ENCODE peak calls at places on chromosomes 5 and 9, in eight cellular contexts. C is Peyer's patch, X is transverse colon, N is body of pancreas, J is A549, D is adrenal gland, H is breast epithelium, V is uterus. O is an unnamed sample.

GRCh38 chr5:107395632-107396350 is 274.9 kb downstream of the EFNA5 start:
- DNase-seq in C (no peak), X (no peak), N (no peak), J (no peak), D (no peak), H (no peak), V (no peak), O (no peak)

GRCh38 chr5:7857918-7858632 is 7.1 kb upstream of the CFAP90 start:
- DNase-seq in C (no peak), X (no peak), N (no peak), J (no peak), D (no peak), H (no peak), V (no peak), O (no peak)

GRCh38 chr5:149317281-149318048 is 27.8 kb upstream of the GRPEL2 start:
- DNase-seq in C (peak), X (peak), N (no peak), J (peak), D (peak), H (no peak), V (no peak), O (peak)

GRCh38 chr9:130710822-130711352 is 17.3 kb downstream of the EXOSC2 start:
- DNase-seq in C (peak), X (no peak), N (no peak), J (no peak), D (no peak), H (no peak), V (no peak), O (no peak)

GRCh38 chr9:124217839-124218437 is 39.8 kb upstream of the NEK6 start:
- DNase-seq in C (peak), X (no peak), N (no peak), J (no peak), D (no peak), H (peak), V (no peak), O (no peak)

GRCh38 chr5:82422751-82423181 is 144.6 kb upstream of the RPS23 start:
- DNase-seq in C (peak), X (peak), N (peak), J (no peak), D (peak), H (no peak), V (no peak), O (no peak)

GRCh38 chr9:130023147-130023787 is 19.7 kb downstream of the FNBP1 start:
- DNase-seq in C (no peak), X (no peak), N (no peak), J (no peak), D (no peak), H (no peak), V (peak), O (no peak)

GRCh38 chr9:89477811-89478583 is 19.9 kb downstream of the SEMA4D start:
- DNase-seq in C (peak), X (no peak), N (no peak), J (no peak), D (peak), H (no peak), V (peak), O (peak)

GRCh38 chr5:93277001-93277400 is 304.0 kb downstream of the NR2F1-AS1 start:
- DNase-seq in C (no peak), X (no peak), N (no peak), J (no peak), D (no peak), H (no peak), V (no peak), O (no peak)

GRCh38 chr5:160938532-160938931 is 86.5 kb upstream of the ATP10B start:
- DNase-seq in C (peak), X (peak), N (peak), J (no peak), D (peak), H (no peak), V (peak), O (no peak)

GRCh38 chr9:93077367-93077766 is 18.6 kb upstream of the CARD19 start:
- DNase-seq in C (no peak), X (no peak), N (no peak), J (no peak), D (no peak), H (no peak), V (no peak), O (no peak)

GRCh38 chr9:100437860-100438805 is 11.2 kb downstream of the MSANTD3 start:
- DNase-seq in C (peak), X (peak), N (peak), J (peak), D (peak), H (peak), V (peak), O (peak)

GRCh38 chr9:100856238-100856637 is 172.3 kb upstream of the PLPPR1 start:
- DNase-seq in C (no peak), X (no peak), N (no peak), J (no peak), D (no peak), H (no peak), V (no peak), O (no peak)

GRCh38 chr5:53381-54174 is 38.4 kb upstream of the PLEKHG4B start:
- DNase-seq in C (no peak), X (peak), N (peak), J (peak), D (peak), H (no peak), V (no peak), O (no peak)

GRCh38 chr5:125065736-125066135 is 319.3 kb upstream of the ZNF608 start:
- DNase-seq in C (no peak), X (no peak), N (no peak), J (no peak), D (no peak), H (no peak), V (no peak), O (no peak)

GRCh38 chr5:59873113-59873512 is 20.4 kb downstream of the PDE4D start:
- DNase-seq in C (no peak), X (no peak), N (no peak), J (no peak), D (no peak), H (no peak), V (no peak), O (no peak)

GRCh38 chr5:54517512-54518145 is at the start of gene SNX18:
- DNase-seq in C (peak), X (peak), N (peak), J (peak), D (peak), H (peak), V (peak), O (peak)
- TF ChIP-seq POLR2A in C (peak), X (peak), N (peak), J (peak), D (peak), H (no peak), V (peak), O (peak)

GRCh38 chr5:155250601-155251000 is 237.0 kb downstream of the KIF4B start:
- DNase-seq in C (no peak), X (no peak), N (no peak), J (no peak), D (no peak), H (no peak), V (no peak), O (no peak)
- TF ChIP-seq POLR2A in C (no peak), X (no peak), N (no peak), J (no peak), D (no peak), H (no peak), V (no peak), O (no peak)

GRCh38 chr5:1330146-1330846 is 14.6 kb downstream of the CLPTM1L start:
- DNase-seq in C (peak), X (peak), N (peak), J (no peak), D (no peak), H (peak), V (no peak), O (no peak)
- TF ChIP-seq POLR2A in C (no peak), X (no peak), N (no peak), J (no peak), D (no peak), H (no peak), V (no peak), O (no peak)

GRCh38 chr5:131564229-131564652 is 70.8 kb downstream of the RAPGEF6 start:
- DNase-seq in C (no peak), X (no peak), N (no peak), J (no peak), D (no peak), H (no peak), V (no peak), O (no peak)
- TF ChIP-seq POLR2A in C (no peak), X (no peak), N (no peak), J (no peak), D (no peak), H (no peak), V (no peak), O (no peak)

DNA sequence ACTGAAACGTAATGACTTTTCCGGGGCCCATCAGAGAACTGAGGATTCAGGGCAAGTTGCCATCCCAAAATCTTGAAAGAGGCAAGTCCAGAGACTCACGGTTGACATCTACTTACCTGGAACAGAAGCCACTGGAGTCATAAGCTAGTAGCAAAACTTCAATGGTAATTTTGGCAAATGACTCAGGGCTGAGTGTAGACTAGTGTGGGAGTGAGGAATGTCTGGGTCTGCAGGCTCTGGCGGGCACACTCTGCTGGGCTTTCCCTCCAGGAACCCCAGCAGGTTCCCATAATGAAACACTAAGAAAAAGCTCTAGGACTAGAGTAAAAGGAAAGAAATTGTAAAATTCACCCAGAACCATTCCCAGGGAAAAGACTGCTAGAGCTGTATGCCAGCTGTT is 122.9 kb upstream of the NFIL3 start:
- DNase-seq in C (no peak), X (no peak), N (no peak), J (no peak), D (no peak), H (no peak), V (no peak), O (no peak)
- TF ChIP-seq POLR2A in C (no peak), X (no peak), N (no peak), J (no peak), D (no peak), H (no peak), V (no peak), O (no peak)

GRCh38 chr9:104903609-104904008 is 24.3 kb downstream of the ABCA1 start:
- DNase-seq in C (no peak), X (no peak), N (no peak), J (no peak), D (peak), H (no peak), V (no peak), O (peak)
- TF ChIP-seq POLR2A in C (no peak), X (no peak), N (no peak), J (no peak), D (no peak), H (no peak), V (no peak), O (no peak)

DNA sequence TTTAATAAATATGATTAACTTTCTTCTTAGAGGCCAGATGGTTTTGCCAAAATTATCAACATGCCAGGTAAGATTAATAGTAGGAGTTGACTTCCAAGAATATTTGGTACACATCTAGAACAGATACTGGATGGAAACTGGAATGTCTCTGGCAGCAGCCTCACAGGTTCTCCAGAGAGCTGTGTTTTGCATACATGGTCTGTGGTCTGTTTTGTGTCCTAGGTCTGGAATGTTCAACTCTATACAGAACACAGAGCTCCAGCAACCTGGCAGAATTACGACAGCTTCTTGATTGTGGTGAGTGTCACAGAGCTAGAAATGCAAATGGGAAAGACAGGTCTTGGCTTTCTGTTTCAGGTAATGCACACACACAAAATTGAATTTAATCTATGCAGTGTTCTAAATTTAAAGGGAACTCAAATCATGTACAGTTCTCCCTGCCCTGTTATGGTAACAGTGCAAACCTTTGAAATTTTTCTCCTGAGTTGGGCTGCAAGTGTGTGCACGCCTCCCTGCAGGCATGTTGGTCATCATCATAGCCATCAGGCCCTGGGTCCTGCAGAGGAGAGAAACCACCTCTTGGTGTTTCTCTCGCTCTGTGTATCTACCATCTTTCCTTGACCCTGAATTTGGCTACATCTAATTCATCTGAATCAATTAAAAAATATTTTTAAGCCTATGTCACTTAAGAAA is 58.3 kb downstream of the PIK3R1 start:
- DNase-seq in C (no peak), X (no peak), N (no peak), J (no peak), D (no peak), H (no peak), V (no peak), O (no peak)
- TF ChIP-seq POLR2A in C (no peak), X (no peak), N (no peak), J (no peak), D (no peak), H (no peak), V (no peak), O (no peak)

DNA sequence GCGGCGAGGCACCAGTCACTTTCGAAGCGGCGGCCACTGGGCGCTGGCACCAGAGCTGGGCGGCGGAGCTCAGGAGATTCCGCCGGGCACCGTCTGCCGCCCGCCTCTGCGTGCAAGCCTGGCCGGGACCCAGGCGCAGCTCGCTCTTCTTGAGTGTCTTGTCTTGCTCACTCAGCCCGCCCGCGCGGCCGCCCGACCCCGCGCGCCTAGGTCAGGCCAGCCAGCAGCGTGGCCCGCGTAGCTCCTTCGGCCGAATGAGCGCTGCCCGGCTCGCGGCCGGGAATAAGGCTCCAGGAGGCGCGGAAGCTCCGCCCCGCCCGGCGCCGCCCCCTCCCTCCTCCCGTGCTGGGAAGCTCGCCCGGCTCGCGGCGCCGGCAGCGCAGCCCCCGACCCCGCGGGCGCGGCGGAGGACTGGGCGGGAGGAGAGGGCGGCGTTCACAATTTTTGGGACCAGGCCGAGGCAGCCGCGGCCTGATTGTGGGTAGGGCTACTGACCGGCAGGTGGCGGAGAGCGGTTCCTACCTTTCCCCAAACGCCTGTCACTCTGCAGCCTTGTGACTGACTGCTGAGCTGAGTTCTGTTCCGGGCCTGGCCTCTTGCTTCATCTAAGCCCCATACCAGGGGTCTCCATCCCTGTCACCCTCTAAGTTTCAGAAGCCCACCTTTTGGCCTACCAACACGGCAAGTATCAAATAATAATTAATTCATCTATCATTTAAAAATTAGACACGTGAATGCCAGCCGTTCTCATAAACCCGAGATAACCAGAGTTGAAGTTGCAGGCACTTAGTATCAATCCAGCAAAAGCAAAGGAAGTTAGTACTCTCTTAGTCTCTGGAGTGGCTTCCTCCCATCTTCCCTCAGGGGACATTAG is at the start of gene HBEGF:
- DNase-seq in C (peak), X (peak), N (peak), J (peak), D (peak), H (peak), V (peak), O (peak)
- TF ChIP-seq POLR2A in C (peak), X (peak), N (peak), J (peak), D (peak), H (no peak), V (peak), O (peak)

O was measured in H54.